ENCODE peak calls at places on chromosomes 7 and 10, in five cellular contexts. J, Z, S, Y and I are unnamed samples.
A peak's percentile ranks its signal among the peaks of the same experiment; 100 is the strongest.

GRCh38 chr7:69967152-69967591 is 368.9 kb downstream of the AUTS2 start:
- DNase-seq in Z (no peak), Y (no peak), S (no peak), J (no peak), I (no peak)

GRCh38 chr10:36345770-36346169 is 703.7 kb upstream of the FZD8 start:
- DNase-seq in J (no peak), Z (peak; percentile 42), Y (no peak), S (no peak), I (no peak)

GRCh38 chr10:29948971-29949370 is 110.4 kb downstream of the JCAD start:
- DNase-seq in Z (peak; percentile 23), S (no peak), J (no peak), Y (no peak), I (no peak)

GRCh38 chr10:97065128-97065527 is 120.6 kb downstream of the SLIT1 start:
- DNase-seq in Y (no peak), S (no peak), J (no peak), Z (peak; percentile 68), I (no peak)

GRCh38 chr10:30625110-30625509 is 4.4 kb downstream of the LYZL2 start:
- DNase-seq in Y (no peak), S (no peak), Z (no peak), J (no peak), I (no peak)

GRCh38 chr10:48306870-48307531 is 524 bp downstream of the MAPK8 start:
- DNase-seq in Y (no peak), S (no peak), Z (peak; percentile 26), J (peak; percentile 62), I (peak; percentile 71)

GRCh38 chr10:3438608-3439007 is 266.0 kb upstream of the PITRM1 start:
- DNase-seq in S (no peak), Z (no peak), J (no peak), Y (no peak), I (no peak)

GRCh38 chr10:73044378-73045285 is 52.0 kb downstream of the P4HA1 start:
- DNase-seq in Y (no peak), Z (peak; percentile 100), J (peak; percentile 44), S (no peak), I (no peak)

GRCh38 chr10:3777876-3778707 is 6.9 kb downstream of the KLF6 start:
- DNase-seq in Y (no peak), J (peak; percentile 43), S (no peak), Z (no peak), I (no peak)

GRCh38 chr7:1915956-1916620 is 246.0 kb downstream of the ELFN1 start:
- DNase-seq in S (no peak), J (no peak), Y (no peak), Z (no peak), I (no peak)

GRCh38 chr7:157668221-157668883 is 331.5 kb downstream of the DNAJB6 start:
- DNase-seq in Z (no peak), J (no peak), Y (no peak), S (no peak), I (no peak)

GRCh38 chr7:148144827-148145226 is 445.7 kb upstream of the C7orf33 start:
- DNase-seq in Y (no peak), S (no peak), Z (no peak), J (no peak), I (no peak)

GRCh38 chr7:4797858-4798705 is 22.7 kb downstream of the AP5Z1 start:
- DNase-seq in S (peak; percentile 66), Y (peak; percentile 70), J (peak; percentile 58), Z (peak; percentile 68), I (peak; percentile 70)

GRCh38 chr10:93856349-93857140 is 37.2 kb upstream of the SLC35G1 start:
- DNase-seq in J (no peak), S (no peak), Y (no peak), Z (peak; percentile 6), I (no peak)

GRCh38 chr7:47635091-47636090 is 53.5 kb upstream of the TNS3 start:
- DNase-seq in J (no peak), Z (peak; percentile 67), Y (no peak), S (no peak), I (peak; percentile 64)

GRCh38 chr7:24741691-24742639 is 15.3 kb downstream of the GSDME start:
- DNase-seq in J (no peak), S (no peak), Y (no peak), Z (peak; percentile 63), I (peak; percentile 74)

GRCh38 chr7:158244873-158245723 is 342.5 kb downstream of the PTPRN2 start:
- DNase-seq in Y (no peak), J (no peak), S (no peak), Z (no peak), I (no peak)

GRCh38 chr7:123494193-123494796 is 40.1 kb downstream of the IQUB start:
- DNase-seq in Z (peak; percentile 70), J (peak; percentile 53), Y (peak; percentile 46), S (no peak), I (peak; percentile 30)

GRCh38 chr10:48390933-48391845 is 84.7 kb downstream of the MAPK8 start:
- DNase-seq in Z (peak; percentile 73), J (peak; percentile 71), Y (no peak), S (no peak), I (no peak)

GRCh38 chr7:157295338-157295737 is 41.5 kb upstream of the DNAJB6 start:
- DNase-seq in Y (no peak), J (no peak), Z (no peak), S (no peak), I (no peak)

GRCh38 chr7:111029574-111030357 is 61.2 kb upstream of the LRRN3 start:
- DNase-seq in S (no peak), Z (no peak), J (peak; percentile 75), Y (peak; percentile 57), I (no peak)

GRCh38 chr7:12620371-12620770 is 49.9 kb downstream of the SCIN start:
- DNase-seq in Z (no peak), Y (no peak), S (no peak), J (no peak), I (no peak)

GRCh38 chr7:135944753-135945152 is 32.4 kb downstream of the MTPN start:
- DNase-seq in Z (no peak), S (no peak), Y (no peak), J (no peak), I (no peak)

GRCh38 chr7:43758029-43758860 is at the start of gene BLVRA:
- DNase-seq in J (peak; percentile 58), Z (peak; percentile 44), Y (peak; percentile 66), S (no peak), I (peak; percentile 64)

GRCh38 chr7:94374721-94375120 is 20.0 kb upstream of the COL1A2 start:
- DNase-seq in Y (no peak), J (no peak), S (no peak), Z (no peak), I (no peak)

GRCh38 chr7:138510003-138510402 is 49.9 kb downstream of the TRIM24 start:
- DNase-seq in Y (no peak), S (no peak), Z (no peak), J (no peak), I (no peak)

GRCh38 chr10:87095241-87095945 is 387 bp downstream of the SHLD2 start:
- DNase-seq in J (peak; percentile 72), Y (peak; percentile 72), S (no peak), Z (peak; percentile 59), I (peak; percentile 91)

GRCh38 chr10:16754765-16755164 is 62.5 kb downstream of the RSU1 start:
- DNase-seq in Z (no peak), J (no peak), Y (no peak), S (no peak), I (no peak)

GRCh38 chr7:77985974-77986339 is 187.4 kb downstream of the PHTF2 start:
- DNase-seq in J (peak; percentile 93), Z (no peak), Y (no peak), S (no peak), I (no peak)

GRCh38 chr7:99097730-99098129 is 46.2 kb downstream of the SMURF1 start:
- DNase-seq in Y (no peak), Z (no peak), J (no peak), S (no peak), I (no peak)
- H3K9me3 ChIP-seq in Y (no peaks in the 10 kb centered on the region), Z (no peaks in the 10 kb centered on the region), J (peaks cover 4% of the 10 kb centered on the region), S (no peaks in the 10 kb centered on the region), I (peaks cover 12% of the 10 kb centered on the region)

GRCh38 chr10:92692085-92692671 is 2.4 kb downstream of the HHEX start:
- DNase-seq in Y (no peak), J (no peak), S (peak; percentile 9), Z (no peak), I (peak; percentile 20)
- H3K27me3 ChIP-seq in Y (peaks cover 26% of the 10 kb centered on the region), J (no peaks in the 10 kb centered on the region), S (peaks cover 51% of the 10 kb centered on the region), Z (no peaks in the 10 kb centered on the region), I (no peaks in the 10 kb centered on the region)

GRCh38 chr7:14521183-14521582 is 381.4 kb downstream of the DGKB start:
- DNase-seq in Z (no peak), J (no peak), S (no peak), Y (no peak), I (no peak)
- H3K9me3 ChIP-seq in Z (no peaks in the 10 kb centered on the region), J (no peaks in the 10 kb centered on the region), S (no peaks in the 10 kb centered on the region), Y (no peaks in the 10 kb centered on the region), I (no peaks in the 10 kb centered on the region)

GRCh38 chr7:107077699-107078516 is 33.4 kb downstream of the PRKAR2B start:
- DNase-seq in Z (no peak), J (no peak), S (no peak), Y (no peak), I (no peak)

GRCh38 chr7:107079212-107079940 is 34.9 kb downstream of the PRKAR2B start:
- DNase-seq in Y (no peak), Z (no peak), S (no peak), J (no peak), I (no peak)

GRCh38 chr7:107080099-107080505 is 35.6 kb downstream of the PRKAR2B start:
- DNase-seq in S (no peak), J (no peak), Z (no peak), Y (no peak), I (no peak)

GRCh38 chr7:107076781-107077698 is 32.5 kb downstream of the PRKAR2B start:
- DNase-seq in J (peak; percentile 4), Y (no peak), Z (peak; percentile 55), S (no peak), I (no peak)

DNA sequence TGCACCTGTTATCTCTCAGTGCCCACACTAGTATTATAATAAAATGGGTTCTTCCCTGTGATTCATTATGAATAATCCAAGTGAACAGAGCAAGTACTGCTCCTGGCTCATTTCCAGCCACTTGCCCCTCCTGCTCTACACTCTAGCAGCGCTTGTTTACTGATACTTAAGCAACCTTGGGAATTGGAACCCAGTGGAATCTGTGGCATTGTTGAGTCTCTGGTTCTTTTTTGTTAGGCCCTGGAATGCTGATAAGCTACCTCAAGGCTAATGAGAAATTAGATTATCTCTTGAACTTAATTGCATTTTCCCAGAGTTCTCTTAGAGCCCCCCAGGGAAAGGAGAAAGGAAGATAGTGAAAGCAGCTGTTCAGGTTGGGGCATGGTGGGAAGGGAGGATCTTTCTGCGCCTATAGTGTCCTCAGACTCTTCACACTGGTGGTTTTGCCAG is 34.0 kb downstream of the PRKAR2B start:
- DNase-seq in J (peak; percentile 4), Z (peak; percentile 83), S (no peak), Y (no peak), I (no peak)
- H3K27me3 ChIP-seq in J (no peaks in the 10 kb centered on the region), Z (peaks cover under 1% of the 10 kb centered on the region), S (no peaks in the 10 kb centered on the region), Y (no peaks in the 10 kb centered on the region), I (no peaks in the 10 kb centered on the region)

DNA sequence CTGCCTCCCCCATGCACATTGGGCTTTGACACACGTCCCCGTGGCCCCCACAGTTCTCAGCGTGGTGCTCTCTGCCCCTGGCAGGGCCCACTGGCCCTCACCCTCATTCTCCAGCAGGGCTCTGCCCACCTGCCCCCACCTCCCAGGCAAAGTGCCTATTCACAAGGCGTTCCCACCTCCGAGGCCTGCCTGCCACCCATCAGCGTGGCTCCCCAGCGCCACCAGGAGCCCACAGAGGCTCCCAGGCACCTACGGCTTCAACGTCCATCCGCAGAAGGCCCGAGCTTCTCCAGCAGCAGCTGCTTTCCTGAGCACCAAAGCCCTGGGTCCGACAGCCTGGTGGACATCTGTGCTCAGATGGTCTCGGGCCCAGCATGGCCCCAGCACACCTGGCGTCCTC is 211.8 kb upstream of the PPP2R2D start:
- DNase-seq in Z (no peak), S (no peak), Y (no peak), J (no peak), I (no peak)
- H3K9me3 ChIP-seq in Z (no peaks in the 10 kb centered on the region), S (no peaks in the 10 kb centered on the region), Y (no peaks in the 10 kb centered on the region), J (no peaks in the 10 kb centered on the region), I (no peaks in the 10 kb centered on the region)

GRCh38 chr10:75582102-75582501 is 150.7 kb downstream of the LRMDA start:
- DNase-seq in J (no peak), Z (no peak), S (no peak), Y (no peak), I (no peak)
- H3K27me3 ChIP-seq in J (peaks cover 3% of the 10 kb centered on the region), Z (no peaks in the 10 kb centered on the region), S (no peaks in the 10 kb centered on the region), Y (no peaks in the 10 kb centered on the region), I (no peaks in the 10 kb centered on the region)